ENCODE peak calls at places on chromosome X, in four cellular contexts. G, D, O and L are unnamed samples.

GRCh38 chrX:97401586-97402101 is 517.9 kb downstream of the RPA4 start:
- DNase-seq in G (no peak), D (no peak), O (no peak), L (no peak)

GRCh38 chrX:119251381-119251780 is 15.3 kb downstream of the PGRMC1 start:
- DNase-seq in G (no peak), D (no peak), O (no peak), L (no peak)

GRCh38 chrX:97766496-97767095 is 882.9 kb downstream of the RPA4 start:
- DNase-seq in G (no peak), D (no peak), O (no peak), L (no peak)

GRCh38 chrX:25524150-25524549 is 508.4 kb upstream of the ARX start:
- DNase-seq in G (no peak), D (no peak), O (peak), L (no peak)

GRCh38 chrX:100928660-100929613 is at the start of gene XKRX:
- DNase-seq in G (peak), D (no peak), O (no peak), L (peak)

GRCh38 chrX:110436497-110436896 is 77.8 kb downstream of the RTL9 start:
- DNase-seq in G (no peak), D (no peak), O (no peak), L (no peak)

GRCh38 chrX:1397001-1397400 is 5.1 kb upstream of the SLC25A6 start:
- DNase-seq in G (no peak), D (no peak), O (no peak), L (no peak)

GRCh38 chrX:105458846-105459245 is 238.4 kb upstream of the TEX13A start:
- DNase-seq in G (no peak), D (no peak), O (no peak), L (no peak)

GRCh38 chrX:24093746-24094145 is 39.0 kb downstream of the EIF2S3 start:
- DNase-seq in G (no peak), D (no peak), O (no peak), L (no peak)

GRCh38 chrX:75522565-75523411 is at the start of gene ZDHHC15:
- DNase-seq in G (no peak), D (peak), O (no peak), L (no peak)
- TF ChIP-seq POLR2AphosphoS5 in G (no peak), D (no peak), O (no peak), L (no peak)

GRCh38 chrX:134241960-134242619 is 5.1 kb downstream of the CCDC160 start:
- DNase-seq in G (no peak), D (no peak), O (no peak), L (no peak)

GRCh38 chrX:134246282-134246681 is 9.3 kb downstream of the CCDC160 start:
- DNase-seq in G (no peak), D (no peak), O (no peak), L (no peak)

GRCh38 chrX:134240209-134240608 is 3.2 kb downstream of the CCDC160 start:
- DNase-seq in G (no peak), D (no peak), O (no peak), L (no peak)

GRCh38 chrX:134247492-134247891 is 10.5 kb downstream of the CCDC160 start:
- DNase-seq in G (no peak), D (no peak), O (no peak), L (no peak)

DNA sequence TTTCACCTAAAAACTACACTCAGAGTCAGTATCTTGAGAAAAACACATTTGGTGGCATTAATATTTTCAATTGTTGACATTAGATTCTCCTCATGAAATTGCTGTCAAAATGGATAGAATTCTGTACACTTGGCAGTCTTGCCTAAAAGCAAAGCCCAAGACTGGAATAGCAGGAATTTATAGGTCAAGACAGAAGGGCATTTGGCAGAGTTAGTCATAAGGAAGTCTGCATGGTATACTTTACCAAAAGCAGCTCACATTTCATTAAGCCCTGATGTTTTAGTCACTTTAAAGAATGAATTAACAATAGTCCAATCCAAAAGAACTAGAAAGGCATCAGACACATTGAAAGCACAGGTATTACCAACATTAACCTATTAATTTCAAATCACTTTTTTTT is 7.1 kb downstream of the CCDC160 start:
- DNase-seq in G (no peak), D (no peak), O (no peak), L (no peak)
- TF ChIP-seq TAF1 in G (no peak), D (no peak), O (no peak), L (no peak)

DNA sequence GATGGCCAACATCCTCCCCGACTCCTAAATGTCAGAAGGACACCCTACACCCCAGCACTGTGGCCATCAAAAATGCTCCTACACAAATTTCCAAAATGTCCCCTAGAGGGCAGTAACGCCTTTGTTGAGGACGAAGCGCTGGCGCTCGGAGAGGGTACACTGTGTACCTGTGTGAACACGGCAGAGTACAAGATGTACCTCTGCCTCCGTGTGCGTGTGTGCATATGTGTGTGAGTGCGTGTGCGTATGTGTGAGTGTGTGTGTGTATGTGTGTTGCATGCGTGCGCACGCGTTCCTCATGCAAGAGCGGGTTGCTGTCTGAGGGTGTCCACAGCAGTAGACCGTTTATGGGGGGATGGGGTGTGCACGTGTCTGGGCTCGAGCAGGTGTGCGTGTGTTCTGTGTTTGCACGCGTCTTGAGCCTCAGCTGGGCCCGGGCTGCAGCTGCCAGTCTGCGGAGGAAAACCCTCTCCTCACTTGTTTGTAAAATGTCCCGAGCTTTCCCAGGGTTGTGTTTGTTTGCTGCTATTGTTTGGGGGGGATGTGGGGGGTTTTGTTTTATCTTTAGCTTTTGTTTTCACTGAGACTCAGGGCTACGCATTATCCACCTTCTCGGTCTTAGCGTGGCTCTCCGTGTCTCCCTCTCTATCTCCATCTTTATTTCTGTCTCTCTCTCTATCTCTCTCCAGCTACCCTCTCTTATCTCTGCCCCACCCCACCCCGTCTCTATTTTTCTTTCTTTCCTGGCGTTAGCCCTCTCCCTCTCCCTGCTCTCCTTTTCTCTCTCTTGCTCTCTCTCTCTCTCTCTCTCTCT is 10.4 kb upstream of the TSPYL2 start:
- DNase-seq in G (no peak), D (peak), O (peak), L (peak)
- TF ChIP-seq POLR2AphosphoS5 in G (no peak), D (no peak), O (no peak), L (no peak)

GRCh38 chrX:16187024-16187698 is 19.9 kb downstream of the MAGEB17 start:
- DNase-seq in G (no peak), D (no peak), O (no peak), L (no peak)

GRCh38 chrX:16186380-16187007 is 19.2 kb downstream of the MAGEB17 start:
- DNase-seq in G (no peak), D (no peak), O (no peak), L (no peak)

GRCh38 chrX:16191605-16192004 is 24.3 kb downstream of the MAGEB17 start:
- DNase-seq in G (no peak), D (no peak), O (no peak), L (no peak)

GRCh38 chrX:16185725-16186136 is 18.4 kb downstream of the MAGEB17 start:
- DNase-seq in G (no peak), D (peak), O (no peak), L (no peak)

GRCh38 chrX:16188687-16189086 is 21.4 kb downstream of the MAGEB17 start:
- DNase-seq in G (no peak), D (no peak), O (no peak), L (no peak)
- TF ChIP-seq TAF1 in G (no peak), D (no peak), O (no peak), L (no peak)